ENCODE peak calls at places on chromosomes 12 and 14, in four cellular contexts. One of them, this sample, is unnamed.

GRCh38 chr12:46430340-46430948 is 57.9 kb upstream of the SLC38A2 start:
- DNase-seq in GM12878: peak; percentile 64
- DNase-seq in HepG2: peak; percentile 95
- DNase-seq in K562: peak; percentile 77
- DNase-seq in this sample: no peak

GRCh38 chr12:57688931-57689330 is 5.0 kb upstream of the OS9 start:
- DNase-seq in GM12878: no peak
- DNase-seq in HepG2: no peak
- DNase-seq in K562: no peak
- DNase-seq in this sample: no peak

GRCh38 chr12:115451151-115451784 is 767.3 kb upstream of the TBX3 start:
- DNase-seq in GM12878: no peak
- DNase-seq in HepG2: no peak
- DNase-seq in K562: no peak
- DNase-seq in this sample: no peak

GRCh38 chr14:103716091-103716801 is 636 bp downstream of the ZFYVE21 start:
- DNase-seq in GM12878: no peak
- DNase-seq in HepG2: no peak
- DNase-seq in K562: peak; percentile 29
- DNase-seq in this sample: no peak

GRCh38 chr12:103840399-103840880 is 594 bp downstream of the NT5DC3 start:
- DNase-seq in GM12878: no peak
- DNase-seq in HepG2: no peak
- DNase-seq in K562: peak; percentile 58
- DNase-seq in this sample: no peak

GRCh38 chr12:28083816-28084678 is 106.2 kb upstream of the CCDC91 start:
- DNase-seq in GM12878: no peak
- DNase-seq in HepG2: no peak
- DNase-seq in K562: no peak
- DNase-seq in this sample: no peak

GRCh38 chr14:92783813-92784431 is 10.2 kb upstream of the GOLGA5 start:
- DNase-seq in GM12878: no peak
- DNase-seq in HepG2: peak; percentile 56
- DNase-seq in K562: peak; percentile 40
- DNase-seq in this sample: no peak

GRCh38 chr12:112891093-112892024 is 15.4 kb upstream of the OAS1 start:
- DNase-seq in GM12878: no peak
- DNase-seq in HepG2: no peak
- DNase-seq in K562: no peak
- DNase-seq in this sample: no peak

GRCh38 chr12:58607805-58608204 is 312.5 kb downstream of the LRIG3 start:
- DNase-seq in GM12878: no peak
- DNase-seq in HepG2: no peak
- DNase-seq in K562: no peak
- DNase-seq in this sample: no peak

GRCh38 chr14:36474593-36474992 is 45.4 kb downstream of the NKX2-1 start:
- DNase-seq in GM12878: no peak
- DNase-seq in HepG2: no peak
- DNase-seq in K562: no peak
- DNase-seq in this sample: no peak

DNA sequence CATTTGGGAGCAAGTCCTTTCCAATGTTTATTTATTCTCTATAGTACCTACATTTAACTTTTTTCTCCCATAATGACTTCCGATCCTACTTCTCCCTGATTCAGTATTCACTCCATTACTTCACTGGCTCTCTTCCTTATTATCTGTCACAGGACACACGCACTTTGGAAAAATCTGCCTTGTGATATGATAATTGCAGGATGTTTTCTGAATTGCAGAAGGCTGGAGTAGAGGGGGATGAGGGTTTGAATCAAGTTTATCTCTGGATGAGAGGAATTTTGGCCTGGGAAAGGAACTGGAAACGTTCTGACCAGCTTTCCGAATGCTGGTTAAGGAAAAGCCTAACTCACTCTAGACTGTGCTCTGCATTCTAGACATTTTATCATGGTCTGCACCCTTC is 75.0 kb downstream of the HMGA2 start:
- DNase-seq in GM12878: no peak
- DNase-seq in HepG2: no peak
- DNase-seq in K562: no peak
- DNase-seq in this sample: no peak
- TF ChIP-seq HDAC6 in GM12878: no peak
- TF ChIP-seq HDAC6 in HepG2: no peak
- TF ChIP-seq HDAC6 in K562: no peak
- TF ChIP-seq HDAC6 in this sample: no peak

DNA sequence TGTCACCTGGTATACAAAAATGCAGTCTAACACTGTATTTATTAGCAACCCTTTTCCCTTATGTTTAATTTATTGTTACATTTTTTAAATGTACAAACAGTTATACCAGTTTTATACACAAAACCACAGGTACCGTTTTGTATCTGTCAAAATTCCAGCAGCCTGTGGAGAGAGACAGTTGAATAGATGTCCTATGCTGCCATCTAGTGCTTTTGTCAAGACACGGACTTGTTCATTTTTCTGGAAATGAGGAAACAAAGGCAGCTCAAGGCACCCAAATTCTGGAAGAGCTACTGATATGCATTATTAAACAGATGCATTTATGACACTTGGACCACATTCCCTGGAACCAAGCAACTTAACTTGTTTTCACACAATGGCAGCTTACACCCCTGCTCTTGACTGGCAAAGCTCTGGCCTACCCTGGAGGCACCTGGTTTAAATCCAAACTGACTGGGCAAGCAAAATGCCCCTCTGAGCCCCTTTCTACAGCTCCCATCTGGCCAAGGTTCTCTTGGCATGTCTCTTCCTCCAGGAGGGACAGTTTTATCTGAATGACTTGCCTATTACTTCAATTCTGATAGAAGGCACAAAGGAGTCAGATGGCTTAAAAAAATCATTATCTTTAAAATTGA is 286.9 kb upstream of the PRKD1 start:
- DNase-seq in GM12878: peak; percentile 8
- DNase-seq in HepG2: peak; percentile 75
- DNase-seq in K562: peak; percentile 46
- DNase-seq in this sample: no peak
- TF ChIP-seq ATF2 in GM12878: no peak
- TF ChIP-seq ATF2 in HepG2: no peak
- TF ChIP-seq ATF2 in K562: no peak
- TF ChIP-seq ATF2 in this sample: no peak

DNA sequence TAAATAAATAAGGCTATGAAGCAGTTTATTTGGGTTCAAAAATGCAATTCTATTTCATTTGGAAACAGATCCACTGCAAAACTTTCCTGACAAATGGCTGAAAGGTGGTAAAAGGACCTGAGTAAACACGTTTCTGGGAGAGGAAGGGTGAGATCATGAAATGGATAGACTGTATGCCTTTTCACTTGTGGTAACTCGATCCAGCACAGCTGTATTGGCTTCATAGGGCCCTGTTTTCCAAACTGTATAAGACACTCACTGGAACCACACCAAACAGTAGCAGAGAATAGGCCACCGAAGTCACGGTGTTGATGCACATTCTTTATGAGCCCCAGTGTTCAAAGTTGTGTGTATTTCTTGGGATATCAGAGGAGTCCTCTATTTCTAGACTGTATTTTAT is 325.2 kb upstream of the DIO2 start:
- DNase-seq in GM12878: no peak
- DNase-seq in HepG2: no peak
- DNase-seq in K562: no peak
- DNase-seq in this sample: no peak
- TF ChIP-seq HDAC6 in GM12878: no peak
- TF ChIP-seq HDAC6 in HepG2: no peak
- TF ChIP-seq HDAC6 in K562: no peak
- TF ChIP-seq HDAC6 in this sample: no peak

DNA sequence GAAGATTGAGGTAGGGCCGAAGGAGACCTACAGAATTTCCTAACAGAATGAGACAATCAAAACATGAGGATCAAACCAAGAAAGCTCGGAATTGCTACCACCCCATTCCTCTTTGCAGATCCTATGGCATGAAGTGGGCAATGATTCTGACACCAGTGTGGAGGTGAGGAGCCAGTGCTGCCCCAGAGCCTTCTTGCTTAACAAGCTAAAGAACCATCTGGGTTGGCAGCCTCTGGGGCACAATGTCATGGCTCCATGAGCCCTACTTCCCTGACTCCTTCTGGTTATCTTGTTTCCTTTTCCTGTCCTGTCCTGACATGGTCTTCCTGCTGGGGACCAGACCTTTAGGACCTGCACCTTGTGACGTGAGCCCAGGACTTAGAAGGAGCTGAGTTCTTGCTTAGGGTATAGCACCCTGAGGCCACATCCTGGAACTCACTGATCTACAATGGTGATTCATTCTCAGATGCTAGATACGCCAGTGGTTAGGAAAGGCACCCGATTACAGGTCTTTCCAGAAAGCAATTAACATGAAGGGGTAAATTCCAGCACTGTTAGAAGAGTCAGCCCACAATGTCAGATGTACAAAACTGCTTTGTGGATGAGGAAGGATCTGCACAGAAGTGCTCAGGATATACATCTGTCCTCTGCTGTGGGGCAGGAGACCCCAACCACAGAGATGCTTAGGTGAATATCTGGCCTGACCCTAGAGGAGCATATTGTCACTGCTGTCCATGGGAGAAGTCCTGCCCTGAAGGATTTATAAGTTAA is 324.2 kb downstream of the ZFP36L1 start:
- DNase-seq in GM12878: no peak
- DNase-seq in HepG2: no peak
- DNase-seq in K562: no peak
- DNase-seq in this sample: no peak
- TF ChIP-seq ATF2 in GM12878: no peak
- TF ChIP-seq ATF2 in HepG2: no peak
- TF ChIP-seq ATF2 in K562: no peak
- TF ChIP-seq ATF2 in this sample: no peak

GRCh38 chr12:49346659-49347306 is at the start of gene DNAJC22:
- DNase-seq in GM12878: no peak
- DNase-seq in HepG2: no peak
- DNase-seq in K562: peak; percentile 75
- DNase-seq in this sample: peak; percentile 77
- TF ChIP-seq HDAC6 in GM12878: no peak
- TF ChIP-seq HDAC6 in HepG2: no peak
- TF ChIP-seq HDAC6 in K562: no peak
- TF ChIP-seq HDAC6 in this sample: no peak

GRCh38 chr12:108441549-108441948 is 73.5 kb upstream of the FICD start:
- DNase-seq in GM12878: no peak
- DNase-seq in HepG2: no peak
- DNase-seq in K562: no peak
- DNase-seq in this sample: no peak

GRCh38 chr12:108438687-108439086 is 76.4 kb upstream of the FICD start:
- DNase-seq in GM12878: no peak
- DNase-seq in HepG2: no peak
- DNase-seq in K562: no peak
- DNase-seq in this sample: no peak

GRCh38 chr12:108442910-108443309 is 72.2 kb upstream of the FICD start:
- DNase-seq in GM12878: no peak
- DNase-seq in HepG2: no peak
- DNase-seq in K562: peak; percentile 18
- DNase-seq in this sample: no peak

GRCh38 chr12:108440736-108441135 is 74.3 kb upstream of the FICD start:
- DNase-seq in GM12878: no peak
- DNase-seq in HepG2: no peak
- DNase-seq in K562: no peak
- DNase-seq in this sample: no peak

GRCh38 chr12:108442077-108442476 is 73.0 kb upstream of the FICD start:
- DNase-seq in GM12878: no peak
- DNase-seq in HepG2: no peak
- DNase-seq in K562: no peak
- DNase-seq in this sample: peak; percentile 50
- TF ChIP-seq ATF2 in GM12878: no peak
- TF ChIP-seq ATF2 in HepG2: no peak
- TF ChIP-seq ATF2 in K562: no peak
- TF ChIP-seq ATF2 in this sample: no peak

DNA sequence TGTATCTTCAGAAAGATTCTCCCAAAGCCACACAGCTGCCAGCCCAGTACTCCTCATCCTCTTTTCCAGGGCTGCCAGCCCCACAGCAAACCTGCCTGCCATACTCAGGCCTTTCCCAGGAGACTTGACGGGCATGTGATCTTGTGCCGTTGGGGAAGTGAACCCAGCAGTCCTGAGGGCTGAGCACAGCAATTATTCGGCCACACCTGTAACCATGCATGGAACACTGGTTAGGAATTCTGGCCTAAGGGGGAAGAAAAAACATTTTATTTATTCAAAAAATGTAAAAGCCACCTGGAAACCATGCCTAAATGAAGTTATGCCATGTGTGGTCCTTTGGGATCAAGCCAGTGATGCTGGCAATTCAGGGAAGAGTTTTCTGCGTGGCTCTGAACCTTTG is 145.3 kb downstream of the GRIN2B start:
- DNase-seq in GM12878: no peak
- DNase-seq in HepG2: no peak
- DNase-seq in K562: no peak
- DNase-seq in this sample: no peak
- TF ChIP-seq HDAC6 in GM12878: no peak
- TF ChIP-seq HDAC6 in HepG2: no peak
- TF ChIP-seq HDAC6 in K562: no peak
- TF ChIP-seq HDAC6 in this sample: no peak

GRCh38 chr12:49331360-49332222 is 5.4 kb downstream of the C1QL4 start:
- DNase-seq in GM12878: no peak
- DNase-seq in HepG2: peak; percentile 53
- DNase-seq in K562: peak; percentile 75
- DNase-seq in this sample: peak; percentile 68

GRCh38 chr12:49330631-49331359 is 6.2 kb downstream of the C1QL4 start:
- DNase-seq in GM12878: no peak
- DNase-seq in HepG2: no peak
- DNase-seq in K562: no peak
- DNase-seq in this sample: no peak

GRCh38 chr12:49332891-49333371 is 4.1 kb downstream of the C1QL4 start:
- DNase-seq in GM12878: no peak
- DNase-seq in HepG2: no peak
- DNase-seq in K562: no peak
- DNase-seq in this sample: no peak

GRCh38 chr12:49334226-49334625 is 2.8 kb downstream of the C1QL4 start:
- DNase-seq in GM12878: no peak
- DNase-seq in HepG2: no peak
- DNase-seq in K562: no peak
- DNase-seq in this sample: no peak

DNA sequence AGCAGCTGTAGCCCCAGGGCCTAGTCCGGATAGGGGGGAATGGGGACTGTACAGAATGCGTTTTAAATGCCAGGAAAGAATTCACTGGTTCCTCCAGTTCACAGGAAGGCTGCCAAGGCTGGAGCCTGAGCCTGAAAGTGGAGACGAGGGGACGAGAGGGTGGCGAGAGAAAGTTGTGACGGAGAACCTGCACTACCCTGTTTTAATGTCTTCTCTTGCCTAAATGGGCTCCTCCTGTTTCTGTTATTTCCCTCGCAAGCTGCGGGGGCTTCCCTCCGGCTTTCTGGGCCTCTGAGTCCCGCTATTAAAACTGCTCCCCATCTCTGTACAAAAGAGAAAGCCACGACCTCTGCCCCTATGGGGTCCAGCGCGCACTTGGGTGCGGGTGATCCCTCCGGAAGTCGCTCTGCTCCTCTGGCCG is 4.5 kb downstream of the C1QL4 start:
- DNase-seq in GM12878: no peak
- DNase-seq in HepG2: no peak
- DNase-seq in K562: no peak
- DNase-seq in this sample: no peak
- TF ChIP-seq ATF2 in GM12878: no peak
- TF ChIP-seq ATF2 in HepG2: no peak
- TF ChIP-seq ATF2 in K562: no peak
- TF ChIP-seq ATF2 in this sample: no peak

This sample was measured in H1.